ENCODE peak calls at places on chromosomes 12 and 14, in four cellular contexts. One of them, this sample, is unnamed.

GRCh38 chr12:80400591-80400991 is 43.4 kb upstream of the PTPRQ start:
- DNase-seq in fibroblast of the aortic adventitia: no peak
- DNase-seq in fibroblast of mammary gland: no peak
- DNase-seq in kidney: peak
- DNase-seq in this sample: no peak

GRCh38 chr12:124718052-124718451 is 145.6 kb downstream of the SCARB1 start:
- DNase-seq in fibroblast of mammary gland: no peak
- DNase-seq in kidney: no peak
- DNase-seq in fibroblast of the aortic adventitia: no peak
- DNase-seq in this sample: no peak

GRCh38 chr14:43901950-43902349 is 605.1 kb downstream of the FSCB start:
- DNase-seq in fibroblast of the aortic adventitia: no peak
- DNase-seq in fibroblast of mammary gland: no peak
- DNase-seq in kidney: no peak
- DNase-seq in this sample: no peak

GRCh38 chr12:63862187-63863107 is 17.9 kb downstream of the SRGAP1 start:
- DNase-seq in kidney: no peak
- DNase-seq in fibroblast of mammary gland: no peak
- DNase-seq in fibroblast of the aortic adventitia: no peak
- DNase-seq in this sample: no peak

GRCh38 chr12:117686911-117687377 is 281.8 kb downstream of the KSR2 start:
- DNase-seq in fibroblast of the aortic adventitia: no peak
- DNase-seq in fibroblast of mammary gland: peak
- DNase-seq in kidney: peak
- DNase-seq in this sample: peak

GRCh38 chr12:91105807-91106206 is 5.5 kb downstream of the LUM start:
- DNase-seq in fibroblast of mammary gland: peak
- DNase-seq in kidney: no peak
- DNase-seq in fibroblast of the aortic adventitia: peak
- DNase-seq in this sample: peak

GRCh38 chr12:124469193-124469888 is 98.1 kb downstream of the NCOR2 start:
- DNase-seq in kidney: peak
- DNase-seq in fibroblast of the aortic adventitia: no peak
- DNase-seq in fibroblast of mammary gland: peak
- DNase-seq in this sample: no peak

GRCh38 chr14:100386121-100386520 is 63.0 kb downstream of the SLC25A47 start:
- DNase-seq in fibroblast of the aortic adventitia: peak
- DNase-seq in kidney: no peak
- DNase-seq in fibroblast of mammary gland: no peak
- DNase-seq in this sample: no peak

GRCh38 chr12:39037115-39037514 is 131.7 kb upstream of the CPNE8 start:
- DNase-seq in kidney: no peak
- DNase-seq in fibroblast of the aortic adventitia: no peak
- DNase-seq in fibroblast of mammary gland: no peak
- DNase-seq in this sample: no peak

GRCh38 chr12:14408208-14408607 is 42.7 kb downstream of the ATF7IP start:
- DNase-seq in kidney: no peak
- DNase-seq in fibroblast of the aortic adventitia: peak
- DNase-seq in fibroblast of mammary gland: peak
- DNase-seq in this sample: peak

GRCh38 chr12:63228853-63229252 is 77.9 kb upstream of the AVPR1A start:
- DNase-seq in fibroblast of the aortic adventitia: no peak
- DNase-seq in fibroblast of mammary gland: no peak
- DNase-seq in kidney: no peak
- DNase-seq in this sample: no peak

GRCh38 chr12:20305470-20305869 is 62.9 kb upstream of the PDE3A start:
- DNase-seq in fibroblast of the aortic adventitia: no peak
- DNase-seq in fibroblast of mammary gland: peak
- DNase-seq in kidney: no peak
- DNase-seq in this sample: no peak

GRCh38 chr12:49188916-49189367 is at the start of gene TUBA1A:
- DNase-seq in fibroblast of the aortic adventitia: peak
- DNase-seq in fibroblast of mammary gland: peak
- DNase-seq in kidney: peak
- DNase-seq in this sample: peak

GRCh38 chr14:50001999-50002925 is 109.4 kb downstream of the ARF6 start:
- DNase-seq in kidney: peak
- DNase-seq in fibroblast of mammary gland: no peak
- DNase-seq in fibroblast of the aortic adventitia: no peak
- DNase-seq in this sample: no peak

GRCh38 chr14:34711169-34711568 is 3.2 kb downstream of the CFL2 start:
- DNase-seq in fibroblast of mammary gland: peak
- DNase-seq in kidney: no peak
- DNase-seq in fibroblast of the aortic adventitia: peak
- DNase-seq in this sample: peak

GRCh38 chr14:68285421-68286179 is 466.0 kb downstream of the RAD51B start:
- DNase-seq in kidney: no peak
- DNase-seq in fibroblast of mammary gland: peak
- DNase-seq in fibroblast of the aortic adventitia: no peak
- DNase-seq in this sample: peak

GRCh38 chr14:71415404-71415690 is 508.1 kb downstream of the PCNX1 start:
- DNase-seq in kidney: no peak
- DNase-seq in fibroblast of the aortic adventitia: peak
- DNase-seq in fibroblast of mammary gland: peak
- DNase-seq in this sample: peak

GRCh38 chr12:31362115-31362758 is 36.3 kb upstream of the SINHCAF start:
- DNase-seq in kidney: no peak
- DNase-seq in fibroblast of the aortic adventitia: no peak
- DNase-seq in fibroblast of mammary gland: no peak
- DNase-seq in this sample: no peak

GRCh38 chr12:56839489-56840442 is 76.6 kb downstream of the HSD17B6 start:
- DNase-seq in kidney: no peak
- DNase-seq in fibroblast of the aortic adventitia: peak
- DNase-seq in fibroblast of mammary gland: peak
- DNase-seq in this sample: peak

GRCh38 chr12:115354007-115354452 is 670.1 kb upstream of the TBX3 start:
- DNase-seq in kidney: no peak
- DNase-seq in fibroblast of mammary gland: peak
- DNase-seq in fibroblast of the aortic adventitia: peak
- DNase-seq in this sample: peak

GRCh38 chr12:1279050-1279449 is 288.0 kb downstream of the ERC1 start:
- DNase-seq in fibroblast of mammary gland: no peak
- DNase-seq in kidney: no peak
- DNase-seq in fibroblast of the aortic adventitia: peak
- DNase-seq in this sample: no peak

GRCh38 chr14:60250318-60251035 is 1.5 kb downstream of the PPM1A start:
- DNase-seq in kidney: no peak
- DNase-seq in fibroblast of mammary gland: peak
- DNase-seq in fibroblast of the aortic adventitia: peak
- DNase-seq in this sample: peak

GRCh38 chr12:92414383-92415065 is 268.9 kb upstream of the BTG1 start:
- DNase-seq in fibroblast of mammary gland: no peak
- DNase-seq in fibroblast of the aortic adventitia: no peak
- DNase-seq in kidney: no peak
- DNase-seq in this sample: peak

GRCh38 chr12:48651681-48652080 is 30.4 kb downstream of the KANSL2 start:
- DNase-seq in kidney: no peak
- DNase-seq in fibroblast of mammary gland: no peak
- DNase-seq in fibroblast of the aortic adventitia: no peak
- DNase-seq in this sample: no peak

GRCh38 chr14:70013269-70013873 is 134.2 kb downstream of the SMOC1 start:
- DNase-seq in fibroblast of mammary gland: peak
- DNase-seq in kidney: no peak
- DNase-seq in fibroblast of the aortic adventitia: no peak
- DNase-seq in this sample: no peak

GRCh38 chr14:69559581-69560011 is 15.1 kb downstream of the CCDC177 start:
- DNase-seq in fibroblast of mammary gland: no peak
- DNase-seq in kidney: no peak
- DNase-seq in fibroblast of the aortic adventitia: no peak
- DNase-seq in this sample: no peak

GRCh38 chr14:80313806-80314205 is 102.5 kb upstream of the DIO2 start:
- DNase-seq in kidney: no peak
- DNase-seq in fibroblast of mammary gland: no peak
- DNase-seq in fibroblast of the aortic adventitia: no peak
- DNase-seq in this sample: peak

GRCh38 chr12:81992461-81992860 is 233.3 kb upstream of the PPFIA2 start:
- DNase-seq in fibroblast of the aortic adventitia: no peak
- DNase-seq in fibroblast of mammary gland: peak
- DNase-seq in kidney: no peak
- DNase-seq in this sample: no peak

GRCh38 chr12:112468041-112468440 is 49.3 kb downstream of the PTPN11 start:
- DNase-seq in kidney: no peak
- DNase-seq in fibroblast of mammary gland: no peak
- DNase-seq in fibroblast of the aortic adventitia: no peak
- DNase-seq in this sample: no peak

DNA sequence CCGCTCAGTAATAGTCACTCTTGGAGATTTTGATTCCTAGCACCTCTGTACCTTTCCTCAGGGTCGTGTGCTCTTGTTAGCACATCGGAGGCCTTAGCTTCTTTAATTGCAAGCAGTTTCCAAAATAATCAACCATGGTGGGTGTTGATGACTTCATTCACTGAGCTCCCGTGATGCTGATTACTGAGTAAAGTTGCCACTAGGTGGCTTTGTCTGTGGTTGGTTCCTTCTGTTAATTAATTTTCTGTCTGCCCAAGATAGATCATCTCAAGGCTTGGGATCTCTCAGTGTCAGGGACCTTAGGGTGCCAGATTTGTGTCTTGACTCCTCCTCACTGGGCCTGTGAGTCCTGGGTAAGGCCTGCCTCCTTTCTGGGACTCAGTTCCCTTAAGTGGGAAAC is 54.3 kb downstream of the PTPN11 start:
- DNase-seq in fibroblast of mammary gland: no peak
- DNase-seq in fibroblast of the aortic adventitia: no peak
- DNase-seq in kidney: no peak
- DNase-seq in this sample: peak
- TF ChIP-seq CTCF in fibroblast of mammary gland: peak
- TF ChIP-seq CTCF in fibroblast of the aortic adventitia: no peak
- TF ChIP-seq CTCF in kidney: no peak
- TF ChIP-seq CTCF in this sample: peak

GRCh38 chr14:77088219-77088618 is 9.8 kb upstream of the CIPC start:
- DNase-seq in fibroblast of mammary gland: no peak
- DNase-seq in kidney: no peak
- DNase-seq in fibroblast of the aortic adventitia: no peak
- DNase-seq in this sample: no peak
- H3K4me3 ChIP-seq in fibroblast of mammary gland: no peak
- H3K4me3 ChIP-seq in kidney: no peak
- H3K4me3 ChIP-seq in fibroblast of the aortic adventitia: no peak
- H3K4me3 ChIP-seq in this sample: no peak

DNA sequence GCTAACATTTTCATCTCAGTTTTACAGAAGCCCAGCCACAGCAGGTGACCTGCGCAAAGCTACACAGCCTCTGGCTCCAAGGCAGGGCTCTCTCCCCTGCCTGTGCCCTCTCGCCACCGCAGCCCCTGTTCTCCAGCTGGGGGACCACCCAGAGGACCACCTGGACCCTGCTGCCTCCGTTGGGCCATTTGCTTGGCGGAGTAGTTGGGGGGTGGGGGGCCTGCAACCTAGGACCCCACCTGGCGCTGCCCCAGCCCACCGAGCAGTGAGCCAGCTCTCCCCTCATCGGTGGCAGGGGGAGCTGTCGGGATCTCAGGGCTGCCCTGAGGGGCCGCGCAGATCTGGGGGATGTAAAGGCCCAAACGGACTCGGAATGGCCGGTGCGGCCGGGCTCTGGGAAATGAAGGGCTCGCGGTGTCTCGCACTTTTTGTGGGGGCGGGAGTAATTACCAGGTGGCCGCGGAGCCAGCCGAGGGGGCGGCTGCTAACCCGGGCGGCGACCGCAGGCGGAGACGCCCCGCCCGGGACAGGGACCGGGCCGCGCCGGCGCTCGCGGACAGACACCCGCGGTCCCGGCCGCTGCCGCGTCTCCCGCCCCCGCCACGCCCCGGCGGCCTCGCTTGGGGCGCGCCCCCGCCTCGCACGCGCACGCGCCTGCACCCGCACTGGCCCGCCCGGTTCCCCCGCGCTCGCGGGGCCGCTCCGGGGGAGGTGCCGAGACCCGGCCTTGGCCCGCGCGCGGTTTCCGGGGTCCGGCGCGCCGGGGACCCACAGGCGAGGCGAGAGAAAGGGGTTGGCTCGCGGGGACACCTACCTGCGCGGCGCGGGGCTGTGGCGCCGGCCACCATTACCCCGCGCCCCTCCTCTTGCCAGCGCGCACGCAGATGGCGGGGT is 8.6 kb upstream of the GPR68 start:
- DNase-seq in kidney: peak
- DNase-seq in fibroblast of mammary gland: no peak
- DNase-seq in fibroblast of the aortic adventitia: no peak
- DNase-seq in this sample: no peak
- TF ChIP-seq CTCF in kidney: no peak
- TF ChIP-seq CTCF in fibroblast of mammary gland: no peak
- TF ChIP-seq CTCF in fibroblast of the aortic adventitia: no peak
- TF ChIP-seq CTCF in this sample: peak

GRCh38 chr14:25303934-25304333 is 254.0 kb upstream of the STXBP6 start:
- DNase-seq in fibroblast of mammary gland: no peak
- DNase-seq in fibroblast of the aortic adventitia: no peak
- DNase-seq in kidney: no peak
- DNase-seq in this sample: no peak

DNA sequence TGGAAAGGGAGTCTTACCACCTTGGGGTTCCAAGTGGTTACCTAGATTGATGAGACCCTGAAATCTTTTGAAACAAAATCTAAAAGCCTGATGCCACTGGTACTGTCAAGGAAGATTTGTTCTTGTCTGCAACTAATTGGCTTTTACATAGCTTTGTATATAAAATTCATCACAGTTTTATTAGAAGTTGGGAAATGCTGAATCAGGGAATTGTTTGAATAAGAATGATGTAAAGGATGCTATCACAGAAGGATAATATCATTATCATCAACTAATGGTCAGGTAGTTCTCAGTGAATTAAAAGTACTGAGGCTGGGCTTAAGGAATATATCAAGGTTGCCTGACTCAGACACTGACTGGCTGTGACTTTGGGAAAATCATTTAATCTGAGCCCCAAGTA is 248.3 kb upstream of the STXBP6 start:
- DNase-seq in fibroblast of mammary gland: no peak
- DNase-seq in kidney: no peak
- DNase-seq in fibroblast of the aortic adventitia: no peak
- DNase-seq in this sample: no peak
- H3K4me3 ChIP-seq in fibroblast of mammary gland: no peak
- H3K4me3 ChIP-seq in kidney: no peak
- H3K4me3 ChIP-seq in fibroblast of the aortic adventitia: no peak
- H3K4me3 ChIP-seq in this sample: no peak

GRCh38 chr12:77725611-77726010 is 105.1 kb upstream of the NAV3 start:
- DNase-seq in fibroblast of mammary gland: peak
- DNase-seq in fibroblast of the aortic adventitia: peak
- DNase-seq in kidney: no peak
- DNase-seq in this sample: peak

GRCh38 chr12:77724367-77724957 is 106.2 kb upstream of the NAV3 start:
- DNase-seq in kidney: no peak
- DNase-seq in fibroblast of mammary gland: peak
- DNase-seq in fibroblast of the aortic adventitia: peak
- DNase-seq in this sample: peak

GRCh38 chr12:77727442-77728001 is 103.2 kb upstream of the NAV3 start:
- DNase-seq in fibroblast of the aortic adventitia: no peak
- DNase-seq in kidney: no peak
- DNase-seq in fibroblast of mammary gland: no peak
- DNase-seq in this sample: no peak

GRCh38 chr12:77723308-77723707 is 107.4 kb upstream of the NAV3 start:
- DNase-seq in fibroblast of the aortic adventitia: no peak
- DNase-seq in kidney: no peak
- DNase-seq in fibroblast of mammary gland: no peak
- DNase-seq in this sample: no peak

GRCh38 chr12:77728018-77728417 is 102.7 kb upstream of the NAV3 start:
- DNase-seq in fibroblast of mammary gland: no peak
- DNase-seq in fibroblast of the aortic adventitia: no peak
- DNase-seq in kidney: no peak
- DNase-seq in this sample: no peak
- TF ChIP-seq CTCF in fibroblast of mammary gland: no peak
- TF ChIP-seq CTCF in fibroblast of the aortic adventitia: no peak
- TF ChIP-seq CTCF in kidney: no peak
- TF ChIP-seq CTCF in this sample: no peak